ENCODE peak calls at places on chromosomes 5 and 9, in nine cellular contexts. L, W, D, J, P, Z, B, Q and N are unnamed samples.

GRCh38 chr9:34628656-34629491 is at the start of gene ARID3C:
- DNase-seq in L (no peak), W (no peak), D (no peak), J (no peak), P (peak), Z (no peak), B (no peak), Q (no peak), N (peak)

GRCh38 chr5:72383280-72384205 is 63.4 kb downstream of the PTCD2 start:
- DNase-seq in L (no peak), W (peak), D (peak), J (no peak), P (no peak), Z (no peak), B (no peak), Q (peak), N (no peak)

GRCh38 chr5:139561655-139562451 is 714 bp downstream of the UBE2D2 start:
- DNase-seq in L (peak), W (peak), D (peak), J (no peak), P (peak), Z (no peak), B (peak), Q (peak), N (peak)

GRCh38 chr9:116390306-116391228 is 237.0 kb downstream of the PAPPA start:
- DNase-seq in L (no peak), W (no peak), D (no peak), J (no peak), P (peak), Z (peak), B (no peak), Q (no peak), N (no peak)

GRCh38 chr9:14029811-14030210 is 284.1 kb downstream of the NFIB start:
- DNase-seq in L (no peak), W (peak), D (no peak), J (no peak), P (no peak), Z (no peak), B (no peak), Q (no peak), N (no peak)

GRCh38 chr9:91546574-91546973 is 122.9 kb upstream of the NFIL3 start:
- DNase-seq in L (no peak), W (peak), D (no peak), J (no peak), P (no peak), Z (no peak), B (no peak), Q (peak), N (no peak)

GRCh38 chr5:149450199-149450598 is 71.1 kb upstream of the IL17B start:
- DNase-seq in L (peak), W (peak), D (no peak), J (no peak), P (no peak), Z (no peak), B (peak), Q (peak), N (no peak)

GRCh38 chr9:91043786-91044185 is 242.2 kb downstream of the SYK start:
- DNase-seq in L (no peak), W (no peak), D (no peak), J (no peak), P (no peak), Z (no peak), B (no peak), Q (no peak), N (no peak)

GRCh38 chr5:113052041-113052795 is 75.6 kb downstream of the DCP2 start:
- DNase-seq in L (no peak), W (no peak), D (no peak), J (no peak), P (no peak), Z (no peak), B (no peak), Q (no peak), N (no peak)

GRCh38 chr9:36867241-36867640 is 166.8 kb downstream of the PAX5 start:
- DNase-seq in L (no peak), W (no peak), D (no peak), J (no peak), P (no peak), Z (no peak), B (no peak), Q (no peak), N (no peak)

GRCh38 chr5:56471707-56472106 is 238.6 kb upstream of the ANKRD55 start:
- DNase-seq in L (no peak), W (no peak), D (no peak), J (no peak), P (no peak), Z (no peak), B (no peak), Q (no peak), N (no peak)

GRCh38 chr9:122445155-122445749 is 32.5 kb downstream of the OR1J1 start:
- DNase-seq in L (no peak), W (peak), D (no peak), J (no peak), P (no peak), Z (no peak), B (no peak), Q (peak), N (no peak)

GRCh38 chr9:15696979-15697378 is 144.1 kb downstream of the CCDC171 start:
- DNase-seq in L (no peak), W (no peak), D (no peak), J (no peak), P (no peak), Z (no peak), B (no peak), Q (peak), N (no peak)

GRCh38 chr5:66860199-66860975 is 264.2 kb downstream of the MAST4 start:
- DNase-seq in L (peak), W (peak), D (no peak), J (no peak), P (no peak), Z (no peak), B (no peak), Q (no peak), N (no peak)

DNA sequence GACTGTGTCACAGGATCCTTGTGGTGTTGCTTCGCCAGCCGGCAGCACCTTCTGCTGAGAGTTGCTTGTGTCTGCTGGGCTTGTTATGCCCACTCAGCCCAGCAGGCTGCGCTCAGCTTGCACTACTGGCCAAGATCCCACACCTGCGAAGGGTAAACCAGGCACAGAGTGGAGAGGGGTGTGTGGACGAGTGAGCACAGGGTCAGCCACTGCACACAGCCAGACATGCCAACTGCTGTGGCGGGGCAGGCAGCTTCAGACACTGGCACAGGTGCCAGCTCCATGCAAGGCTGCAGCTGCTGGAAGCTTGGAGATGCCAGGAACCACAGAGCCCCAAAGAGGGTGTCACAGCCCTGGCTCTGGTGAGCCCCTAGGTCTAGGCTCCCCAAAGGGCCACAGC is 273.6 kb downstream of the CETN3 start:
- DNase-seq in L (no peak), W (no peak), D (peak), J (no peak), P (no peak), Z (no peak), B (no peak), Q (no peak), N (no peak)
- TF ChIP-seq CTCF in L (no peak), W (no peak), D (no peak), J (no peak), P (peak), Z (peak), B (no peak), Q (no peak), N (peak)

DNA sequence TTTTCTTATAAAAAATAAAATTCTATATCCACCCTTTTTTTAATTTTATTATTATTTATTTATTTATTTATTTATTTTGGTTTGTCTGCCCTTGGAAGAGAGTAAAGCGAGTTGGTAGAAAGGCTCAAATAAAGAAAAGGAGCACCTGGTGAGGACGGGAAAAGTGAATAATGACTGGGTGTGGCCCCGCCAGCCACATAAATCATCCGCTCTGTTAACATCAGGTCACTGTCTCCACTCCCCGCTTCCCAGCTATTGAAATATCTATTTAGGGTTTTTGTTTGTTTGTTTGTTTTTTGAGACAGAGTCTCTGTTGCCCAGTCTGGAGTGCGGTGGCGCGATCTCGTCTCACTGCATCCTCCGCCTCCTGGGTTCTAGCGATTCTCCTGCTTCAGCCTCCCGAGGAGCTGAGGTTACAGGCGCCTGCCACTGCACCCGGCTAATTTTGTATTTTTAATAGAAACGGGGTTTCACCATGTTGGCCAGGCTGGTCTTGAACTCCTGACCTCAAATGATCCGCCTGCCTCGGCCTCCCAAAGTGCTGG is 844 bp downstream of the POLR3G start:
- DNase-seq in L (no peak), W (no peak), D (no peak), J (no peak), P (no peak), Z (no peak), B (no peak), Q (no peak), N (no peak)
- TF ChIP-seq CTCF in L (no peak), W (no peak), D (no peak), J (no peak), P (no peak), Z (no peak), B (no peak), Q (no peak), N (no peak)

GRCh38 chr5:165894916-165895315 is 2389.5 kb downstream of the MAT2B start:
- DNase-seq in L (no peak), W (no peak), D (no peak), J (no peak), P (no peak), Z (no peak), B (no peak), Q (no peak), N (no peak)
- TF ChIP-seq CTCF in L (no peak), W (no peak), D (no peak), J (no peak), P (no peak), Z (no peak), B (no peak), Q (no peak), N (no peak)

DNA sequence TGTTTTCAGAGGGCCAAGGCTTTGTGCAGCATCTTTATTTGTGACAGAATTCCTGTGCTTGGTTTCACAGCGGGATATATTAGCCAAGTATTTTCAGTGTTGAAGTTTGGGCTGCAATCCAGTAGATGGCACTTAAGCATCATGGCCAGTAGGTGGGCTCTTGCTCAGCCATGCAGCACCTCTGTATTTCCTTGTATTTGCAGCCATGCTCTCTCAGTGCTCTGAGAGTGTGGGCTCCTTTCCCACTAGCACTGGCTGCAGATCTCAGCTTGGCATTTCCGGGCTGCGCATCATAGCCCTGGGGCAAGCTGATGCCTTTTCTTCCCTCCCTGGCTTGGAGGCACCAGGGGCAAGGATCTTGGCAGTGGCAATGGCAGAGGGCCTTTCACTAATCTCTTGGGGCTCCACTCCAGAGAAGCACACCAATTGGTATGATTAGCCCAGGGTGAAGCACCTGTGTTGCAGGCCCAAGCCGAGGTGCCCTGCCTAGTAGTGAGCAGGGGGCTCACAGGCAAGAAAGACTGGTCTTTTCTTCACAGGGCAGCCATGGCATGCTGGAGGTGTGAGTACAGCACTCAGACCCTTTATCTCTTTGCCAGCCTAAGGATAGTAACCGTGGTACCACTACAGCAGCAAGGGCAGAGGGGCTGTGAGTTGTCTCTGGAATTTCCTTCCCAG is 48.3 kb downstream of the SLCO6A1 start:
- DNase-seq in L (no peak), W (peak), D (no peak), J (no peak), P (no peak), Z (no peak), B (no peak), Q (no peak), N (no peak)
- TF ChIP-seq CTCF in L (no peak), W (no peak), D (no peak), J (no peak), P (no peak), Z (peak), B (no peak), Q (no peak), N (peak)

GRCh38 chr5:95647331-95647659 is 718 bp downstream of the RFESD start:
- DNase-seq in L (no peak), W (no peak), D (no peak), J (no peak), P (no peak), Z (no peak), B (no peak), Q (no peak), N (no peak)

GRCh38 chr5:95641803-95642220 is 4.8 kb upstream of the RFESD start:
- DNase-seq in L (no peak), W (peak), D (no peak), J (no peak), P (no peak), Z (no peak), B (no peak), Q (peak), N (no peak)

GRCh38 chr5:95643152-95643551 is 3.4 kb upstream of the RFESD start:
- DNase-seq in L (no peak), W (no peak), D (no peak), J (no peak), P (no peak), Z (no peak), B (no peak), Q (no peak), N (no peak)

GRCh38 chr5:95646569-95647330 is at the start of gene RFESD:
- DNase-seq in L (peak), W (peak), D (peak), J (peak), P (peak), Z (peak), B (peak), Q (peak), N (peak)

GRCh38 chr5:95644351-95645042 is 2.1 kb upstream of the RFESD start:
- DNase-seq in L (peak), W (peak), D (peak), J (peak), P (peak), Z (no peak), B (no peak), Q (peak), N (peak)
- TF ChIP-seq CTCF in L (peak), W (peak), D (peak), J (peak), P (peak), Z (peak), B (peak), Q (peak), N (peak)

GRCh38 chr5:177370488-177371119 is 12.9 kb downstream of the RGS14 start:
- DNase-seq in L (peak), W (peak), D (peak), J (peak), P (peak), Z (no peak), B (peak), Q (peak), N (peak)
- TF ChIP-seq CTCF in L (no peak), W (peak), D (peak), J (no peak), P (peak), Z (peak), B (peak), Q (peak), N (peak)

GRCh38 chr9:95089257-95089873 is 228.1 kb downstream of the FANCC start:
- DNase-seq in L (no peak), W (no peak), D (no peak), J (no peak), P (no peak), Z (no peak), B (no peak), Q (no peak), N (no peak)

GRCh38 chr9:95089916-95090791 is 227.4 kb downstream of the FANCC start:
- DNase-seq in L (peak), W (no peak), D (peak), J (no peak), P (no peak), Z (no peak), B (peak), Q (no peak), N (no peak)

GRCh38 chr9:95087659-95088242 is 229.8 kb downstream of the FANCC start:
- DNase-seq in L (peak), W (no peak), D (peak), J (no peak), P (peak), Z (no peak), B (no peak), Q (peak), N (no peak)

GRCh38 chr9:95086564-95086955 is 230.9 kb downstream of the FANCC start:
- DNase-seq in L (no peak), W (no peak), D (no peak), J (no peak), P (no peak), Z (no peak), B (no peak), Q (no peak), N (no peak)

GRCh38 chr9:95088421-95089161 is 228.9 kb downstream of the FANCC start:
- DNase-seq in L (no peak), W (no peak), D (no peak), J (no peak), P (no peak), Z (no peak), B (no peak), Q (no peak), N (no peak)
- TF ChIP-seq CTCF in L (no peak), W (no peak), D (no peak), J (no peak), P (no peak), Z (no peak), B (no peak), Q (no peak), N (no peak)

GRCh38 chr9:25964239-25964638 is 286.0 kb upstream of the TUSC1 start:
- DNase-seq in L (no peak), W (peak), D (no peak), J (no peak), P (peak), Z (peak), B (no peak), Q (peak), N (peak)
- TF ChIP-seq CTCF in L (no peak), W (peak), D (no peak), J (no peak), P (peak), Z (peak), B (peak), Q (peak), N (peak)